ENCODE peak calls at places on chromosomes 12 and 14, in eight cellular contexts. Q is RWPE1; B is activated CD4-positive, alpha-beta T cell treated with anti-CD3 and anti-CD28 coated beads, Interleukin-2, amount 50 U/mL, for 1 hour; T is stimulated activated CD4-positive, alpha-beta T cell treated with anti-CD3 and anti-CD28 coated beads, Interleukin-2, amount 100 ng/mL, for 24 hours; N is progenitor cell of endocrine pancreas; R is ACHN; W is activated naive CD4-positive, alpha-beta T cell treated with Interleukin-2 at 50 U/mL for 16 hours; O is cardiac fibroblast. Z is an unnamed sample.

GRCh38 chr12:111074559-111074958 is 154.2 kb upstream of the MYL2 start:
- DNase-seq in Q (no peak), B (no peak), T (no peak), N (no peak), R (no peak), W (no peak), O (no peak), Z (no peak)

GRCh38 chr14:32166029-32166428 is 35.8 kb upstream of the RNU6-7 start:
- DNase-seq in Q (no peak), B (no peak), T (no peak), N (no peak), R (no peak), W (no peak), O (no peak), Z (no peak)

GRCh38 chr14:104436047-104436531 is 143.5 kb upstream of the C14orf180 start:
- DNase-seq in Q (no peak), B (no peak), T (peak), N (no peak), R (no peak), W (no peak), O (peak), Z (peak)

GRCh38 chr12:14443531-14443930 is 78.0 kb downstream of the ATF7IP start:
- DNase-seq in Q (no peak), B (no peak), T (no peak), N (no peak), R (no peak), W (no peak), O (peak), Z (no peak)

GRCh38 chr12:95970905-95971304 is 25.2 kb downstream of the HAL start:
- DNase-seq in Q (peak), B (no peak), T (no peak), N (no peak), R (no peak), W (no peak), O (no peak), Z (no peak)

GRCh38 chr12:56518570-56518969 is 3.0 kb upstream of the RBMS2 start:
- DNase-seq in Q (no peak), B (no peak), T (no peak), N (no peak), R (peak), W (no peak), O (peak), Z (no peak)

GRCh38 chr12:5537771-5538170 is 105.9 kb downstream of the NTF3 start:
- DNase-seq in Q (no peak), B (no peak), T (no peak), N (no peak), R (no peak), W (no peak), O (no peak), Z (no peak)

GRCh38 chr14:92309968-92310367 is 13.0 kb upstream of the SLC24A4 start:
- DNase-seq in Q (no peak), B (no peak), T (no peak), N (no peak), R (no peak), W (no peak), O (no peak), Z (no peak)

GRCh38 chr12:52025301-52026172 is 18.8 kb downstream of the TAMALIN start:
- DNase-seq in Q (peak), B (peak), T (peak), N (peak), R (peak), W (peak), O (peak), Z (peak)

GRCh38 chr14:75401356-75401755 is 26.5 kb upstream of the JDP2 start:
- DNase-seq in Q (no peak), B (no peak), T (no peak), N (no peak), R (no peak), W (no peak), O (peak), Z (peak)

GRCh38 chr14:30656190-30656632 is 34.1 kb downstream of the SCFD1 start:
- DNase-seq in Q (peak), B (peak), T (peak), N (no peak), R (peak), W (peak), O (peak), Z (peak)

GRCh38 chr12:55935742-55936151 is 4.8 kb downstream of the DGKA start:
- DNase-seq in Q (no peak), B (no peak), T (peak), N (no peak), R (no peak), W (peak), O (peak), Z (no peak)

GRCh38 chr12:103839103-103839502 is 1.9 kb downstream of the NT5DC3 start:
- DNase-seq in Q (no peak), B (no peak), T (no peak), N (no peak), R (no peak), W (no peak), O (peak), Z (no peak)

GRCh38 chr12:45388545-45388944 is 172.7 kb downstream of the ANO6 start:
- DNase-seq in Q (peak), B (no peak), T (no peak), N (no peak), R (peak), W (no peak), O (peak), Z (peak)

GRCh38 chr12:65466906-65467305 is 188.4 kb downstream of the MSRB3 start:
- DNase-seq in Q (no peak), B (no peak), T (no peak), N (no peak), R (no peak), W (no peak), O (peak), Z (no peak)

GRCh38 chr12:130014485-130014807 is 110.6 kb upstream of the TMEM132D start:
- DNase-seq in Q (no peak), B (no peak), T (no peak), N (no peak), R (no peak), W (no peak), O (no peak), Z (peak)

GRCh38 chr14:67749341-67750110 is 47.8 kb downstream of the RDH12 start:
- DNase-seq in Q (no peak), B (no peak), T (no peak), N (no peak), R (no peak), W (no peak), O (peak), Z (no peak)

GRCh38 chr12:44511289-44511688 is 364.8 kb downstream of the NELL2 start:
- DNase-seq in Q (no peak), B (no peak), T (no peak), N (no peak), R (no peak), W (no peak), O (no peak), Z (no peak)

GRCh38 chr14:85799668-85800067 is 269.7 kb downstream of the FLRT2 start:
- DNase-seq in Q (no peak), B (no peak), T (no peak), N (no peak), R (no peak), W (no peak), O (no peak), Z (no peak)

GRCh38 chr12:72330291-72330690 is 58.1 kb downstream of the TRHDE start:
- DNase-seq in Q (no peak), B (no peak), T (no peak), N (no peak), R (no peak), W (no peak), O (no peak), Z (peak)

Z was measured in hepatocyte.